ENCODE peak calls at places on chromosomes 7 and 10, in four cellular contexts. J is NB4, G is HCT116, H is adrenal gland. R is an unnamed sample.

GRCh38 chr10:78515037-78515872 is 481.6 kb downstream of the RPS24 start:
- DNase-seq in G (no peak), H (no peak), J (no peak), R (peak)

GRCh38 chr10:71679425-71679824 is 40.2 kb downstream of the C10orf105 start:
- DNase-seq in G (no peak), H (no peak), J (no peak), R (no peak)

GRCh38 chr10:133158756-133159610 is 1.0 kb upstream of the KNDC1 start:
- DNase-seq in J (peak), H (peak), G (no peak), R (no peak)

GRCh38 chr10:24908793-24909423 is 43.5 kb downstream of the PRTFDC1 start:
- DNase-seq in G (peak), J (peak), H (peak), R (no peak)

GRCh38 chr10:124002391-124003069 is 90.9 kb downstream of the CHST15 start:
- DNase-seq in H (no peak), J (no peak), G (no peak), R (peak)

GRCh38 chr10:30625110-30625509 is 4.4 kb downstream of the LYZL2 start:
- DNase-seq in J (no peak), H (no peak), G (no peak), R (no peak)

GRCh38 chr7:44162179-44162578 is 21.0 kb upstream of the MYL7 start:
- DNase-seq in G (no peak), J (no peak), H (no peak), R (no peak)

GRCh38 chr7:15332962-15333361 is 228.9 kb downstream of the AGMO start:
- DNase-seq in G (no peak), J (no peak), H (no peak), R (no peak)

GRCh38 chr10:117246997-117247667 is 6.2 kb downstream of the SLC18A2 start:
- DNase-seq in G (no peak), H (no peak), J (no peak), R (no peak)

GRCh38 chr7:87192784-87193487 is 26.6 kb downstream of the TMEM243 start:
- DNase-seq in G (no peak), H (no peak), J (no peak), R (no peak)

GRCh38 chr7:36303202-36304098 is 86.2 kb upstream of the ANLN start:
- DNase-seq in H (peak), G (peak), J (no peak), R (peak)

GRCh38 chr10:79229830-79230562 is 117.3 kb upstream of the PPIF start:
- DNase-seq in G (no peak), H (no peak), J (peak), R (no peak)

GRCh38 chr7:150399861-150400778 is 21.0 kb downstream of the ZNF775 start:
- DNase-seq in H (peak), J (no peak), G (no peak), R (no peak)

GRCh38 chr10:102988404-102989314 is 70.6 kb downstream of the CNNM2 start:
- DNase-seq in H (peak), G (no peak), J (no peak), R (no peak)

GRCh38 chr10:74151879-74152722 is 1.1 kb downstream of the ADK start:
- DNase-seq in G (no peak), J (peak), H (no peak), R (no peak)

GRCh38 chr7:133054167-133054840 is 27.6 kb downstream of the CHCHD3 start:
- DNase-seq in J (peak), H (no peak), G (no peak), R (no peak)

GRCh38 chr10:29961351-29961750 is 98.0 kb downstream of the JCAD start:
- DNase-seq in J (no peak), G (no peak), H (no peak), R (no peak)

GRCh38 chr10:28595618-28596017 is 62.7 kb downstream of the WAC start:
- DNase-seq in G (no peak), J (no peak), H (no peak), R (no peak)

GRCh38 chr7:88311675-88312036 is 5.0 kb upstream of the STEAP4 start:
- DNase-seq in G (no peak), J (no peak), H (no peak), R (no peak)

GRCh38 chr7:128274246-128274889 is 33.3 kb downstream of the LEP start:
- DNase-seq in G (no peak), J (no peak), H (no peak), R (peak)

GRCh38 chr7:128727239-128727638 is 11.9 kb upstream of the CALU start:
- DNase-seq in J (no peak), H (no peak), G (no peak), R (no peak)

GRCh38 chr7:108824840-108825540 is 255.3 kb downstream of the DNAJB9 start:
- DNase-seq in J (no peak), H (peak), G (peak), R (no peak)

GRCh38 chr10:68992721-68993440 is 4.3 kb downstream of the KIFBP start:
- DNase-seq in J (no peak), G (no peak), H (peak), R (peak)
- H3K4me3 ChIP-seq in J (no peak), G (no peak), H (no peak), R (no peak)

DNA sequence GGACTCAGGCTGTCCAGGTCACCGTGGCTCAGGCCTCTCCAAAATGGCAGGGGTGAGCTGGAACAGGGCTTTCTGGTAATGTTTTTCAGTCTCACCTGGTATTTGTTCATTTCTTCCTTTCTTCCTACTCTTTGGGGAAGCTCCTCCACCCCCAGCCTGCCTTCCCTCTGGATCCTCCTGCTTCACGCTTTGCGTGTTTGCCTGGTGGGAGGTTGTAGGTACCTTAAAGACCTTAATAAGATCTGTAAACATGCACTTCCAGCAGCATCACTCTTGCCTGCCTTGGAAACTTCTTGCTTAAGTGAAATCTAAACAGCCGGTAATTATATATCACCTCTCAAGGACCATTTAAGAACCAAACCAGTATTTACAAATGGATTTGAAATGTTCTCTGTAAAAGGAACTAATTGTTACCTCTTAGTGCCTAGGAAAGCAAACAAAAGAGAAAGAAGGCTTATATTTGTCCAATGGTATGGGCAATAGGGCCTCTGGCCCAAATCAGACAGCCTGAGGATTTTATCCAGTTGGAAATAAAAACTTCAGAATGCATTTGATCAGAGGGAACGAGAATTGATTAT is 339.9 kb downstream of the CCSER2 start:
- DNase-seq in J (no peak), H (no peak), G (no peak), R (no peak)
- TF ChIP-seq CTCF in J (no peak), H (no peak), G (no peak), R (no peak)

DNA sequence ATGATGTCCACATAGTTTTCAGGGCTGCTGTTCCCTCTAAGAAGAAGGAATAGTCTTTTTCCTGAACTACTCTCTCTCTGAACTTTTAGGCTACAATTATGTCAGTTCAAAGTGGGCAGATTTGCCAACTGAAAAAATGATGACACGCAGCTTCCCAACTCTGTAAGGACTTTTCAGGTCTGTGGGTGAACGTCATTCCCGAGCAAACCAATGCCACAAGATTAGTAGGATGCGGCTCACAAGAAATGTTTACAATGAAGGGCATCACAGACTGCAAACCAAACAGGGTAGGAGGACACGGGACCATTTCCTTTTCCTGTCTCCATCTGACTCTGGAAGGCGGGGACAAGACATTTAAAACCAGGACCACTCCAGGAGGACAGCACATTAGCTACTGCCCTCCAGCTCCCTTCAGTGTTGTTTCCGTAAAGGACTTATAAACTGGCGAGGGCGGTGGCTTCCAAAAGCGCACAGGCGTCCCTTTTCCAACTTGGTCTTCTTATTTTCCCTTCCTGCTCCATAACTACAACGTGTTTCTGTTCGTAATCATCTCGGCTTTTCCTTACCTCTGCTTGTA is 539 bp upstream of the MKLN1 start:
- DNase-seq in J (peak), G (peak), H (peak), R (peak)
- TF ChIP-seq POLR2A in J (no peak), G (no peak), H (no peak), R (no peak)

GRCh38 chr10:118925404-118925803 is 104.1 kb upstream of the NANOS1 start:
- DNase-seq in J (no peak), H (no peak), G (no peak), R (no peak)

GRCh38 chr10:118926018-118926417 is 103.5 kb upstream of the NANOS1 start:
- DNase-seq in H (no peak), G (no peak), J (no peak), R (no peak)

GRCh38 chr10:118926441-118926840 is 103.1 kb upstream of the NANOS1 start:
- DNase-seq in H (no peak), G (no peak), J (no peak), R (no peak)

GRCh38 chr10:118927317-118927716 is 102.2 kb upstream of the NANOS1 start:
- DNase-seq in G (no peak), J (no peak), H (no peak), R (no peak)

GRCh38 chr10:118926903-118927302 is 102.6 kb upstream of the NANOS1 start:
- DNase-seq in J (no peak), G (no peak), H (no peak), R (no peak)
- H3K4me3 ChIP-seq in J (no peak), G (no peak), H (no peak), R (no peak)

GRCh38 chr10:70494966-70495365 is 16.4 kb downstream of the PALD1 start:
- DNase-seq in H (no peak), J (no peak), G (no peak), R (no peak)

GRCh38 chr10:70494536-70494935 is 16.0 kb downstream of the PALD1 start:
- DNase-seq in G (no peak), J (peak), H (no peak), R (no peak)

GRCh38 chr10:70492786-70493659 is 14.5 kb downstream of the PALD1 start:
- DNase-seq in H (no peak), J (peak), G (no peak), R (no peak)

GRCh38 chr10:70495691-70496261 is 17.2 kb downstream of the PALD1 start:
- DNase-seq in G (no peak), H (no peak), J (no peak), R (no peak)

GRCh38 chr10:70493660-70494234 is 15.2 kb downstream of the PALD1 start:
- DNase-seq in G (no peak), H (no peak), J (peak), R (no peak)
- TF ChIP-seq CTCF in G (no peak), H (no peak), J (no peak), R (no peak)

GRCh38 chr7:40003586-40003985 is 53.5 kb downstream of the CDK13 start:
- DNase-seq in H (no peak), J (no peak), G (no peak), R (no peak)

GRCh38 chr7:40009301-40009700 is 59.2 kb downstream of the CDK13 start:
- DNase-seq in G (no peak), J (no peak), H (no peak), R (no peak)

GRCh38 chr7:40008218-40008815 is 58.3 kb downstream of the CDK13 start:
- DNase-seq in G (no peak), H (no peak), J (no peak), R (no peak)
- TF ChIP-seq POLR2A in G (no peak), H (no peak), J (no peak), R (no peak)

DNA sequence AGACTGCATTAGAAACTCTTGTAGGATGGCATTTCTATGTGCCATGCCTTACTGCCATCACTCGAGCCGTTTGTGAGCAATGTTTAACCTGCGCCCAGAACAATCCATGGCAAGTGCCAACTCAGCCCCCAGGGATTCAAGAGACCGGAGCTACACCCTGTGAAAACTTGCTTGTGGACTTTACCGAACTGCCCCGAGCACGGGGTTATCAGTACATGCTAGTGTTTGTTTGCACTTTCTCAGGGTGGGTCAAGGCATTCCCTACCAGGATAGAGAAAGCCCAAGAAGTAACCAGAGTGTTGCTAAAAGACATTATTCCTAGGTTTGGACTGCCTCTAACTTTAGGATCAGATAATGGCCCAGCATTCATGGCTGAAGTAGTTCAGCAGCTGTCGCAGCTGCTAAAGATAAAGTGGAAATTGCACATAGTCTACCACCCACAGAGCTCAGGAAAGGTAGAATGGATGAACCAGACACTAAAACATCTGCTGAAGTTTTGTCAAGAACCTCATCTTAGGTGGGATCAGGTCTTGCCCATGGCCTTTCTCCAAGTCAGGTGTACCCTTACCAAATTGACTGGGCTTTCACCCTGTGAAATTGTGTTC is 8.9 kb upstream of the CYREN start:
- DNase-seq in H (no peak), G (no peak), J (no peak), R (no peak)
- H3K4me3 ChIP-seq in H (no peak), G (no peak), J (no peak), R (no peak)

GRCh38 chr7:30284298-30285066 is at the start of gene ZNRF2:
- DNase-seq in G (peak), J (peak), H (peak), R (peak)
- TF ChIP-seq CTCF in G (peak), J (peak), H (peak), R (peak)

DNA sequence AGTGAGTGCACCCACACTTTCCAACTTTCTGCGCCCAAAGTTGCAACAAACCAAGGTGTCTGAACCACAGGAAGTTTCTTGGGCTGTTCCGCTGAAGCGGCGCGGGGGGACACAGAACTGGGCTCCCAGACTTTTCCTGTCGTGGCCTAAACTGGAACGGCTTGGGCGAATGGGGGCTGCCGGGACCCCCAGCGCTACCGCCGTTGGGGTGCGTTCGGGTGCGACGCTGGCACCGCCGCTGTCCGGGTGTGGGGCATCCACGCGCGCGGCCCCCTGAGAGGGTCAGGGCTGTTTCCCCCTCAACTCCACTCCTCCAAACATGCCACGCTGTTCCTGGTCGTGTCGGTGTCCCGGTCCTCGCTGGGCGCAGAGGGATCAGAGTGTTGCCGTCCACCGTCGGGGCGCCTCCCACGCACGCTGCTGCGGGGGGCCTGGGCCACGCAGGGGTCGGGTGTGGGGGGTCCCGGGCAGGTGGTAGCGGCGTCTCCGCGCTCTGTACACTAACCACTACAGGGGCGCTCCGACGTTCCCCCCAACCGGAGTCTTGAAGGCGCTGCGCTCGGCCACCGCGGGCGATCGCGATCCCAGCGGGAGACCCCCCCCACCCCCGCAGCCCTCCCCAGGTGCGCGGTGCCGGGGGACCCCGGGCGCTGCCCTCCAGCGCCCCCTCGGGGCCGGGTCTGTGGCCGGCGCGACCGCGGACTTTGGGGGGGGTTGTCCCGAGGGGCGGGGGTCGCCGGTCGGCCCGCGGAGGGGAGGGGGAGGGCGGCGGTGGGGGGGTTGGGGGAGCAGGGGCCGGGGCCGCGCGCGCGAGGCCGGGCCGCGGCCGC is 2.2 kb upstream of the CUX1 start:
- DNase-seq in H (peak), G (no peak), J (peak), R (peak)
- TF ChIP-seq POLR2A in H (no peak), G (no peak), J (no peak), R (no peak)

GRCh38 chr10:125662616-125663015 is 20.3 kb downstream of the TEX36 start:
- DNase-seq in G (peak), H (no peak), J (no peak), R (no peak)
- H3K4me3 ChIP-seq in G (peak), H (no peak), J (no peak), R (no peak)

R was measured in lower leg skin.